ENCODE peak calls at places on chromosomes 6 and 20, in five cellular contexts. P is fibroblast of gingiva; F is activated CD8-positive, alpha-beta memory T cell treated with anti-CD3 and anti-CD28 coated beads for 24 hours; A is effector memory CD8-positive, alpha-beta T cell; W is AG08396. N is an unnamed sample.

GRCh38 chr6:86502522-86502921 is 434.8 kb upstream of the HTR1E start:
- DNase-seq in P (no peak), F (no peak), A (no peak), W (no peak), N (no peak)

GRCh38 chr6:42520786-42521607 is 42.8 kb upstream of the UBR2 start:
- DNase-seq in P (no peak), F (no peak), A (no peak), W (no peak), N (no peak)

GRCh38 chr6:135291288-135292116 is 110.4 kb downstream of the MYB start:
- DNase-seq in P (no peak), F (no peak), A (no peak), W (no peak), N (no peak)

GRCh38 chr6:163648868-163649267 is 234.3 kb downstream of the QKI start:
- DNase-seq in P (no peak), F (no peak), A (no peak), W (no peak), N (no peak)

GRCh38 chr6:7723041-7723447 is 2.9 kb upstream of the BMP6 start:
- DNase-seq in P (peak; percentile 79), F (peak; percentile 84), A (peak; percentile 27), W (peak; percentile 66), N (no peak)

GRCh38 chr6:142121342-142121741 is 11.4 kb upstream of the GJE1 start:
- DNase-seq in P (no peak), F (no peak), A (no peak), W (no peak), N (no peak)

GRCh38 chr20:57928181-57928967 is 218.6 kb upstream of the PMEPA1 start:
- DNase-seq in P (peak; percentile 76), F (no peak), A (no peak), W (peak; percentile 21), N (no peak)

GRCh38 chr20:35091808-35092523 is 641 bp downstream of the TRPC4AP start:
- DNase-seq in P (no peak), F (no peak), A (no peak), W (peak; percentile 27), N (no peak)

GRCh38 chr20:49619113-49620048 is 51.4 kb upstream of the PTGIS start:
- DNase-seq in P (no peak), F (no peak), A (no peak), W (no peak), N (no peak)

GRCh38 chr20:64247970-64248841 is 7.3 kb upstream of the PCMTD2 start:
- DNase-seq in P (no peak), F (no peak), A (no peak), W (no peak), N (peak; percentile 71)

GRCh38 chr20:62511300-62511914 is 35.6 kb upstream of the GATA5 start:
- DNase-seq in P (no peak), F (no peak), A (no peak), W (no peak), N (no peak)

GRCh38 chr6:9511157-9511556 is 903.7 kb downstream of the TFAP2A start:
- DNase-seq in P (no peak), F (no peak), A (no peak), W (no peak), N (no peak)

N was measured in osteocyte.